ENCODE peak calls at places on chromosomes 12 and 14, in four cellular contexts. O, Q, N and W are unnamed samples.

GRCh38 chr12:107761502-107761904 is 566 bp upstream of the PRDM4 start:
- DNase-seq in O (no peak), Q (no peak), N (peak; percentile 13), W (no peak)

GRCh38 chr12:70645494-70646317 is 8.5 kb upstream of the PTPRB start:
- DNase-seq in O (peak; percentile 41), Q (no peak), N (no peak), W (peak; percentile 84)

GRCh38 chr14:31746326-31746725 is 185.1 kb downstream of the NUBPL start:
- DNase-seq in O (no peak), Q (no peak), N (no peak), W (no peak)

GRCh38 chr12:53049582-53050318 is at the start of gene TNS2:
- DNase-seq in O (peak; percentile 72), Q (peak; percentile 65), N (no peak), W (peak; percentile 44)

GRCh38 chr14:66511849-66512248 is 3.9 kb downstream of the GPHN start:
- DNase-seq in O (no peak), Q (no peak), N (no peak), W (no peak)

GRCh38 chr14:68140111-68140741 is 320.6 kb downstream of the RAD51B start:
- DNase-seq in O (peak; percentile 64), Q (no peak), N (peak; percentile 56), W (no peak)

GRCh38 chr14:59126714-59127436 is 61.6 kb upstream of the DAAM1 start:
- DNase-seq in O (peak; percentile 61), Q (no peak), N (peak; percentile 65), W (peak; percentile 36)

GRCh38 chr14:78016532-78016931 is 153.6 kb upstream of the NRXN3 start:
- DNase-seq in O (no peak), Q (no peak), N (no peak), W (no peak)

GRCh38 chr12:62785941-62786559 is 148.9 kb downstream of the PPM1H start:
- DNase-seq in O (no peak), Q (no peak), N (no peak), W (no peak)
- TF ChIP-seq ELF4 in O (no peak), Q (no peak), N (no peak), W (no peak)

GRCh38 chr12:12947902-12948301 is 4.1 kb downstream of the GPRC5D start:
- DNase-seq in O (no peak), Q (no peak), N (no peak), W (no peak)
- TF ChIP-seq ELF4 in O (no peak), Q (no peak), N (no peak), W (no peak)

GRCh38 chr14:89227490-89227834 is 189.6 kb downstream of the FOXN3 start:
- DNase-seq in O (no peak), Q (no peak), N (no peak), W (no peak)
- TF ChIP-seq ELF4 in O (no peak), Q (no peak), N (no peak), W (no peak)

DNA sequence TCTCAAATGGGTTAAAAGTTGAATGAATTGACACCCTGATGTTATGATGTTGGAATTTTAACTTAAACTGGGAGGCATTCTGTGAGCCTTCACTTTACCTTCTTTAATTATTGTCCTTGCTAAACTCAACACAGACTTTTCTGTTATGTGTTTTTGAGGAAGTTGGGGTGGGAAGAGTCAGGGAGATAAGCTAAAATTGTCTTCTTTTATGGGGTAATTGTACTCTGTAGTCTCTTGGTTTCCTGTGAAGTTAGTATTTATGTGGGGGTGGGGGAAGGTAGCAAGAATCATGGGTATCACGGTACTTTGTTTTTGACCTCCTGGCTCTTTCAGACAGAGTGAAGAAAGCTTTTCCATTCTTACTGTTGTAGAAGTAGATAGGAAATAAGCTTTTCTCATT is 32.9 kb downstream of the RAB21 start:
- DNase-seq in O (no peak), Q (no peak), N (no peak), W (no peak)
- TF ChIP-seq ELF4 in O (no peak), Q (no peak), N (no peak), W (no peak)

DNA sequence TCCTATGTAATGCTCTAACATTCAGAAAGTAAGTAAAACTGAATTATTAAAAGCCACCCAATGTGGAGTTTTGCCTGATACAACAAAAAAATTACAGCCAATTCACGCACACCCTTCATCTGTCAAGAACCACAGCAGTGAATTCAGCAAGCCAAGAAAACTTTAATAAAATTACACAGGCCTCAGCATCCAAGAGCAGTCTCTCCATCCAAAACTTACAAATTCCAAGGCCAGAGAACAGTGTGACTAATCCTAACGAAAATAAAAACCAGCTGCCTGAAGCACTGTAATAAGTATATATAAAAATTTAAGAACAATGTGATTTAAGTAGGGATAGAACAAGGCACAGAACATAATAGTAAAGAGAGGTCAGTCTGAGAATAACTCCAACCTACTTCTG is 54.2 kb downstream of the SIX6 start:
- DNase-seq in O (no peak), Q (no peak), N (no peak), W (no peak)
- TF ChIP-seq ELF4 in O (no peak), Q (no peak), N (no peak), W (no peak)

GRCh38 chr14:42555365-42555764 is 948.7 kb downstream of the LRFN5 start:
- DNase-seq in O (no peak), Q (no peak), N (no peak), W (no peak)
- TF ChIP-seq ELF4 in O (no peak), Q (no peak), N (no peak), W (no peak)

GRCh38 chr14:69610020-69610858 is 1.2 kb upstream of the SUSD6 start:
- DNase-seq in O (no peak), Q (no peak), N (no peak), W (no peak)
- TF ChIP-seq ELF4 in O (no peak), Q (no peak), N (no peak), W (no peak)

DNA sequence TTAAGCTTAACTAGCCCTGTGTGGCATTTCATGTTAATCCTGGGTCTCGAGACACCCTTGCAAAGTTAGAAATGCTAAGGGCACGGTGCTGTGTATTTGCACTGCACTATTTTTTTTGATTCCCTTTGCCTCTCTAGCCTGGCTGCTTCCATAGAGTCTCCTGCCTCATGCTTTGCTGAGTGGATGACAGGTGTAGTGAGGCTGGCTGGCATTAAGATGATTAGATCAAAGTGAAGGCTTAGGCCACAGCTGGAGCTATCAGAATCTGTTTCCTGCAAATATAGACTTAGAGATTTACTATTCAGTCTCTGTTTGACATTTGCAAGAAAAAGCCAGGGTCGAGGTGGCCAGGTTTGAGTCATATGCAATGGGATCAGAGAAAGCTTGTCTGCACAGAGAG is 791.1 kb downstream of the AACS start:
- DNase-seq in O (no peak), Q (no peak), N (no peak), W (no peak)
- TF ChIP-seq ELF4 in O (no peak), Q (no peak), N (no peak), W (no peak)

DNA sequence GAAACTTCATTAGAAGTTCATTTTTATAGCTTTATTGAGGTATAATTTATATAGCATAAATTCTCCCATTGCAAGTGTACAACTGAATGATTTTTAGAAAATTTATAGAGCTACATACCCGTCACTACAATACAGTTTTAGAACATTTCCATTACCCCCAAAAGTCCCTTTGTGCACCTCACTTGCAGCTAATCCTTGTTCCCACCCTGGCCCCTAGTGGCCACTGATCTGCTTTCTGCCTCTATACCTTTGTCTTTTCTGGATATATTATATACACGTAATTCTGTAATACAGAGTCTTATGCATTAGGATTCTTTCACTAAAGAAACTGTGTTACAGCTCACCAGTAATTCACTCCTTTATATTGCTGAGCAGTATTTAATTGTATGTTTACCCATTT is 145.1 kb upstream of the DIO2 start:
- DNase-seq in O (peak; percentile 2), Q (peak; percentile 13), N (no peak), W (no peak)
- TF ChIP-seq ELF4 in O (no peak), Q (no peak), N (no peak), W (no peak)

DNA sequence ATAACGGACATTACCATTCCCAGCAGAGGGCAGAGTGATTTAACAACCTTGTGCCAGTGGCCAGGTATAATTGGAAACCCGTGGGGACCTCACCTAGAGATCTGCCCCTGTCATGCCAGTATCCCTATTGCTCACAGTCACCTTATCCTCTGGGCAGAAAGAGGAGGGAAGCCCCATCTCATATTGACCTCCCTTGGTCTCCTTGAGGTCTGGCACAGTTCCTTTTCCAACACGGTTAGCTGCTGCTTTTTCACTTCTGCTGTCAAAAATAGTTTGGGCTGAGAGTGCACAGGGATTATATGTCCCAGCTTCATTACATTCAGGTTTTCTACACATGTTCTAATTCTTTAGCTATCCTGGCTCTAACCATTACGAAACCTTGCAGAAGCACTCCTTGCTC is 111.6 kb upstream of the MIS18BP1 start:
- DNase-seq in O (no peak), Q (no peak), N (no peak), W (no peak)
- TF ChIP-seq ELF4 in O (no peak), Q (no peak), N (no peak), W (no peak)